ENCODE peak calls at places on chromosomes 2 and 18, in five cellular contexts. C, N, Y, O and L are unnamed samples.

GRCh38 chr2:222655406-222655747 is 515 bp downstream of the FARSB start:
- ATAC-seq in O (peak; percentile 11), C (peak; percentile 16), N (no peak), Y (peak; percentile 28), L (peak; percentile 17)

GRCh38 chr2:170822292-170822884 is 5.7 kb downstream of the GAD1 start:
- ATAC-seq in Y (no peak), O (peak; percentile 53), N (peak; percentile 60), C (peak; percentile 57), L (no peak)

GRCh38 chr2:121541495-121541894 is 10.8 kb downstream of the RNU4ATAC start:
- ATAC-seq in Y (no peak), C (no peak), O (no peak), N (no peak), L (no peak)

GRCh38 chr2:148557844-148558436 is 86.6 kb upstream of the EPC2 start:
- ATAC-seq in N (no peak), C (no peak), O (no peak), Y (no peak), L (no peak)

GRCh38 chr2:18402-19271 is 27.7 kb downstream of the FAM110C start:
- ATAC-seq in C (no peak), Y (peak; percentile 61), N (no peak), O (no peak), L (no peak)

GRCh38 chr2:117942958-117943672 is 70.8 kb downstream of the CCDC93 start:
- ATAC-seq in C (no peak), N (no peak), O (no peak), Y (no peak), L (no peak)

GRCh38 chr18:11408555-11408954 is 200.8 kb upstream of the SLC35G4 start:
- ATAC-seq in C (no peak), Y (no peak), O (no peak), N (no peak), L (no peak)

GRCh38 chr2:71816815-71817214 is 330.8 kb downstream of the CYP26B1 start:
- ATAC-seq in N (no peak), O (no peak), Y (no peak), C (no peak), L (no peak)

GRCh38 chr2:119820275-119820674 is 60.6 kb downstream of the PTPN4 start:
- ATAC-seq in Y (peak; percentile 64), C (no peak), N (no peak), O (no peak), L (no peak)

GRCh38 chr2:55896633-55897032 is 26.9 kb downstream of the EFEMP1 start:
- ATAC-seq in C (no peak), O (no peak), Y (no peak), N (no peak), L (no peak)

GRCh38 chr2:217086038-217086522 is 226.2 kb upstream of the TNP1 start:
- ATAC-seq in C (peak; percentile 83), O (no peak), Y (no peak), N (peak; percentile 71), L (peak; percentile 64)

GRCh38 chr2:37615808-37616673 is 55.4 kb downstream of the CDC42EP3 start:
- ATAC-seq in C (peak; percentile 45), Y (no peak), N (peak; percentile 58), O (peak; percentile 99), L (peak; percentile 92)

GRCh38 chr2:163345795-163346573 is 389.8 kb downstream of the FIGN start:
- ATAC-seq in N (no peak), C (no peak), O (no peak), Y (peak; percentile 45), L (no peak)

GRCh38 chr2:134107402-134107801 is 146.5 kb upstream of the MGAT5 start:
- ATAC-seq in O (no peak), Y (no peak), N (no peak), C (no peak), L (no peak)

GRCh38 chr2:20203521-20204225 is 21.3 kb downstream of the SDC1 start:
- ATAC-seq in O (no peak), Y (no peak), N (no peak), C (no peak), L (no peak)

GRCh38 chr18:10101729-10102128 is 187.9 kb downstream of the VAPA start:
- ATAC-seq in Y (no peak), N (no peak), C (no peak), O (no peak), L (no peak)

GRCh38 chr2:226600184-226600583 is 199.4 kb downstream of the IRS1 start:
- ATAC-seq in N (no peak), C (no peak), O (no peak), Y (no peak), L (no peak)

GRCh38 chr2:51084750-51085149 is 52.8 kb upstream of the NRXN1 start:
- ATAC-seq in N (no peak), O (no peak), C (no peak), Y (peak; percentile 25), L (no peak)

GRCh38 chr2:102499558-102499957 is 26.5 kb downstream of the SLC9A4 start:
- ATAC-seq in C (no peak), Y (no peak), O (no peak), N (no peak), L (no peak)

GRCh38 chr18:61292280-61292679 is 41.0 kb upstream of the CDH20 start:
- ATAC-seq in C (no peak), Y (no peak), N (no peak), O (no peak), L (no peak)

GRCh38 chr2:62427146-62427545 is 78.8 kb downstream of the TMEM17 start:
- ATAC-seq in N (no peak), C (no peak), Y (no peak), O (no peak), L (no peak)

GRCh38 chr2:70901235-70902066 is 34.2 kb upstream of the ATP6V1B1 start:
- ATAC-seq in O (peak; percentile 43), C (no peak), Y (peak; percentile 6), N (no peak), L (no peak)

GRCh38 chr2:207133862-207134519 is 31.8 kb downstream of the KLF7 start:
- ATAC-seq in C (no peak), N (no peak), Y (peak; percentile 70), O (no peak), L (no peak)

GRCh38 chr2:173938700-173939384 is 26.3 kb downstream of the SP3 start:
- ATAC-seq in Y (no peak), C (no peak), N (no peak), O (peak; percentile 23), L (no peak)

GRCh38 chr2:212979799-212980198 is 171.6 kb downstream of the IKZF2 start:
- ATAC-seq in Y (no peak), O (peak; percentile 40), N (peak; percentile 11), C (no peak), L (no peak)

GRCh38 chr2:239760596-239760995 is 264.5 kb downstream of the NDUFA10 start:
- ATAC-seq in O (no peak), Y (no peak), C (no peak), N (no peak), L (no peak)

GRCh38 chr2:1769703-1770422 is 25.5 kb upstream of the PXDN start:
- ATAC-seq in N (peak; percentile 56), C (no peak), Y (peak; percentile 93), O (no peak), L (no peak)

GRCh38 chr18:28974504-28974903 is 797.6 kb upstream of the CDH2 start:
- ATAC-seq in N (no peak), O (no peak), Y (no peak), C (no peak), L (no peak)

GRCh38 chr2:11072550-11072949 is 82.7 kb upstream of the SLC66A3 start:
- ATAC-seq in N (no peak), O (no peak), Y (no peak), C (no peak), L (no peak)

GRCh38 chr2:75035444-75036353 is 77.3 kb downstream of the POLE4 start:
- ATAC-seq in Y (no peak), C (no peak), N (no peak), O (no peak), L (no peak)

GRCh38 chr2:192487636-192488035 is 292.9 kb upstream of the TMEFF2 start:
- ATAC-seq in Y (no peak), O (no peak), N (no peak), C (no peak), L (no peak)

GRCh38 chr2:237441605-237442004 is 27.6 kb upstream of the COL6A3 start:
- ATAC-seq in Y (no peak), N (peak; percentile 65), O (peak; percentile 96), C (peak; percentile 73), L (no peak)

GRCh38 chr2:40043641-40044040 is 264.6 kb upstream of the THUMPD2 start:
- ATAC-seq in C (no peak), N (no peak), Y (no peak), O (no peak), L (no peak)

GRCh38 chr2:60514886-60515407 is 38.5 kb downstream of the BCL11A start:
- ATAC-seq in N (no peak), Y (no peak), O (no peak), C (no peak), L (no peak)

GRCh38 chr2:204947448-204947847 is 402.2 kb downstream of the PARD3B start:
- ATAC-seq in O (no peak), Y (no peak), N (no peak), C (no peak), L (no peak)